ENCODE peak calls at places on chromosomes 12 and 14, in seven cellular contexts. Q is WERI-Rb-1, L is uterus, K is H7, U is vagina, I is mucosa of descending colon, H is dorsolateral prefrontal cortex. B is an unnamed sample.

GRCh38 chr14:77882098-77882497 is 82.2 kb downstream of the ADCK1 start:
- DNase-seq in Q (no peak), L (no peak), K (no peak), U (no peak), I (no peak), H (peak), B (no peak)

GRCh38 chr14:88937706-88938105 is 113.3 kb downstream of the TTC8 start:
- DNase-seq in Q (no peak), L (no peak), K (no peak), U (no peak), I (no peak), H (no peak), B (no peak)

GRCh38 chr14:101521306-101521935 is 39.9 kb upstream of the DIO3 start:
- DNase-seq in Q (no peak), L (no peak), K (no peak), U (no peak), I (no peak), H (no peak), B (no peak)

GRCh38 chr12:84911331-84912190 is 1.0 kb downstream of the SLC6A15 start:
- DNase-seq in Q (peak), L (peak), K (peak), U (peak), I (peak), H (peak), B (no peak)

GRCh38 chr14:55052259-55052930 is 948 bp downstream of the MAPK1IP1L start:
- DNase-seq in Q (no peak), L (no peak), K (no peak), U (no peak), I (no peak), H (no peak), B (no peak)

GRCh38 chr14:60565211-60565610 is 56.3 kb downstream of the SIX6 start:
- DNase-seq in Q (no peak), L (no peak), K (no peak), U (no peak), I (no peak), H (no peak), B (peak)

GRCh38 chr12:52191841-52192791 is at the start of gene KRT80:
- DNase-seq in Q (no peak), L (peak), K (peak), U (peak), I (peak), H (peak), B (peak)

GRCh38 chr14:61296707-61297502 is 15.8 kb upstream of the TMEM30B start:
- DNase-seq in Q (no peak), L (no peak), K (no peak), U (no peak), I (no peak), H (no peak), B (no peak)

GRCh38 chr14:92659765-92660561 is 88.5 kb downstream of the LGMN start:
- DNase-seq in Q (peak), L (no peak), K (no peak), U (no peak), I (no peak), H (no peak), B (no peak)

GRCh38 chr14:104434214-104435076 is 145.1 kb upstream of the C14orf180 start:
- DNase-seq in Q (no peak), L (no peak), K (no peak), U (peak), I (no peak), H (no peak), B (no peak)

GRCh38 chr14:101852785-101853184 is 91.3 kb downstream of the PPP2R5C start:
- DNase-seq in Q (no peak), L (no peak), K (no peak), U (no peak), I (no peak), H (no peak), B (no peak)

GRCh38 chr12:97568336-97569180 is 106.0 kb downstream of the RMST start:
- DNase-seq in Q (no peak), L (no peak), K (no peak), U (no peak), I (no peak), H (no peak), B (no peak)

GRCh38 chr14:26194816-26195215 is 403.0 kb downstream of the NOVA1 start:
- DNase-seq in Q (no peak), L (no peak), K (no peak), U (no peak), I (no peak), H (no peak), B (no peak)

GRCh38 chr12:96220902-96221301 is 26.7 kb downstream of the ELK3 start:
- DNase-seq in Q (no peak), L (no peak), K (no peak), U (no peak), I (no peak), H (no peak), B (no peak)

GRCh38 chr12:74317078-74317581 is 220.5 kb upstream of the ATXN7L3B start:
- DNase-seq in Q (peak), L (peak), K (peak), U (no peak), I (no peak), H (no peak), B (peak)

GRCh38 chr14:36967892-36968555 is 204.4 kb downstream of the SLC25A21 start:
- DNase-seq in Q (no peak), L (no peak), K (no peak), U (no peak), I (no peak), H (no peak), B (no peak)

GRCh38 chr12:71636704-71637115 is 26.9 kb downstream of the ZFC3H1 start:
- DNase-seq in Q (no peak), L (no peak), K (peak), U (no peak), I (no peak), H (no peak), B (peak)

GRCh38 chr12:17358850-17359249 is 731.1 kb downstream of the RERGL start:
- DNase-seq in Q (no peak), L (no peak), K (no peak), U (no peak), I (no peak), H (no peak), B (no peak)

GRCh38 chr14:51942971-51943370 is 46.4 kb upstream of the RTRAF start:
- DNase-seq in Q (no peak), L (no peak), K (no peak), U (no peak), I (no peak), H (no peak), B (no peak)

DNA sequence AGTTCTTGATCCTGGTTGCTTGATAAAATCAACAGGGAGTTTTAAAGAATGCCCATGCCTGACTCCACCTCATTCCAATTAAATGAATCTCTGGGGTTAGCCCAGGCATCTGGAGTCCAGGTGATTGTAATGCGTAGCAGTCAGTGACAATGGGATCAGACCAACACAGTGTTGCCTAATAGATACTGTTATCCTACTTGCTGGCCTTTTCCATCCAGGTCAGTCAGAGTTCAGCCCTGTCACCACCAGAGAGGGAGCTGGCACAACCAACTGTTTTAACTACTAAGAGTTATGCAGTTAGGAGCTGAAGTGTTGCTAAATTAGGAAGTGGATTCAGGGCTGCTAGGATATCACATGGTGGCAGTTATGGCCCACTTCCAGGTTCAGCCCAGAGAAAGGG is 107.1 kb downstream of the GPR135 start:
- DNase-seq in Q (no peak), L (no peak), K (peak), U (no peak), I (no peak), H (no peak), B (no peak)
- H3K4me3 ChIP-seq in Q (no peak), L (no peak), K (no peak), U (no peak), I (no peak), H (no peak), B (no peak)

DNA sequence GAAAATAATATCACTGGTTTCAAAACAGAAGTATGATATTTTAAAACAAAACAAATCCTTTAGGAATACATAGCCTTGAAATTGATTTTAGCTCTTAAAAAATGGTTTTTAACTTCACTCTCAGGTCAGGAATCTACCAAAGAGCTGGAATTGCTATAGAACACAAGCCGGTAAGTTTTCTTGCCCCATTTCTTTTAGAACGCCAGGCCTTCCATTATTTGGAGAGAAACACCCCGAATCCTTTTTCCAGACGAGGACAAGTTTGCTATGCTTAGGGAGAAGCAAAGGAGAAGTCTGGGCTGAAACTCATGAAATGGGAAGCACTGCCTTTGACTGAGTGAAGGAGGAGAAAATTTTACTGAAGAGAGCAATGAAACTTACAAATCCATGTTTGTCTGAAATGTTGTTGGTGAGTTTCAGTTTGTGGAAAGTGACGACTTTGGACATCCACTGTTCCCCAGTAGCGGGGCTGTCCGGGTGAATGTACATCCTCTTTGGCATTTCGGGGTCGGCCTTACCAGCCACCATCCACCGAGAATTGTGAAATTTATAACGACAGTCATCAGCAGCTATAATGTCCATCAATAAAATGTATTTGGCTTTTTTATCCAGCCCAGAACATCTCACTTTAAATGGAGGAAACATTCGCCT is 3.4 kb downstream of the TBX3 start:
- DNase-seq in Q (no peak), L (no peak), K (no peak), U (no peak), I (no peak), H (no peak), B (no peak)
- H3K4me3 ChIP-seq in Q (no peak), L (peak), K (no peak), U (peak), I (no peak), H (peak), B (peak)

GRCh38 chr12:122421815-122422737 is at the start of gene CLIP1:
- DNase-seq in Q (peak), L (peak), K (peak), U (no peak), I (peak), H (peak), B (no peak)

GRCh38 chr12:122421263-122421814 is 1.1 kb downstream of the CLIP1 start:
- DNase-seq in Q (peak), L (peak), K (no peak), U (no peak), I (peak), H (no peak), B (no peak)

GRCh38 chr12:122423258-122424165 is 1.0 kb upstream of the CLIP1 start:
- DNase-seq in Q (peak), L (no peak), K (peak), U (no peak), I (no peak), H (no peak), B (no peak)

GRCh38 chr12:122422769-122423257 is 344 bp upstream of the CLIP1 start:
- DNase-seq in Q (peak), L (peak), K (no peak), U (no peak), I (peak), H (no peak), B (no peak)

DNA sequence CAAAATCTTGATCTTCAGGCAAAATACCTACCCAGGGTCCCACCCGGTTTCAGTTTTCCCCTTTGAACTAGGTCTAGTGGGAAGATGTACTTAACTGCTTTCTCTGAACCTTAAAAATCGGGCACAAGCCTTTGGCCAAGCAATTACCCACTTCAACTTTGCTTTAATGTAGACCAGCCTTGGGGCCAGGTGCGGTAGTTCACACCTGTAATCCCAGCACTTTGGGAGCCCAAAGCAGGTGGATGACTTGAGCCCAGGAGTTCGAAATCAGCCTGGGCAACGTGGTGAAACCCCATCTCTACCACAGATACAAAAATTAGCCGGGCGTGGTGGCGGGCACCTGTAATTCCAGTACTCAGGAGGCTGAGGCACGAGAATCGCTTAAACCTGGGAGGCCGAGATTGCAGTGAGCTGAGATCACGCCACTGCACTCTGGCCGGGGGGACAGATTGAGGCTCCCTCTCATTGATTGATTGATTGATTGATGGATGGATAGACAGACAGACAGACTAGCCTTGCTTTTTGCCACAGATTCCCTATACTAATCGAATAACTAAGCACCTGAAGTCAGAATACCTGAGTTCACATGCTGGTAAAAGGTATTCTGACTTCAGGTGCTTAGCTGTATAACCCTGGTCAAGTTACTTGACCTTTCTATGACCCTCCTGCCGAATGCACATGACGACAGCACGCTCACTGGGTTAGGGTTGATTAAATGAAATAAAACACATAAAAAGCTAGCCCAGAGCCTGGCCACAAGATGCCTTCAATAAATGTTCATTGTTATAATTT is 1.8 kb downstream of the CLIP1 start:
- DNase-seq in Q (no peak), L (no peak), K (no peak), U (no peak), I (no peak), H (no peak), B (no peak)
- H3K4me3 ChIP-seq in Q (no peak), L (peak), K (no peak), U (peak), I (no peak), H (peak), B (peak)

GRCh38 chr12:131230340-131231099 is 276.8 kb downstream of the ADGRD1 start:
- DNase-seq in Q (peak), L (no peak), K (peak), U (no peak), I (no peak), H (no peak), B (no peak)
- H3K4me3 ChIP-seq in Q (peak), L (no peak), K (no peak), U (no peak), I (no peak), H (no peak), B (no peak)

DNA sequence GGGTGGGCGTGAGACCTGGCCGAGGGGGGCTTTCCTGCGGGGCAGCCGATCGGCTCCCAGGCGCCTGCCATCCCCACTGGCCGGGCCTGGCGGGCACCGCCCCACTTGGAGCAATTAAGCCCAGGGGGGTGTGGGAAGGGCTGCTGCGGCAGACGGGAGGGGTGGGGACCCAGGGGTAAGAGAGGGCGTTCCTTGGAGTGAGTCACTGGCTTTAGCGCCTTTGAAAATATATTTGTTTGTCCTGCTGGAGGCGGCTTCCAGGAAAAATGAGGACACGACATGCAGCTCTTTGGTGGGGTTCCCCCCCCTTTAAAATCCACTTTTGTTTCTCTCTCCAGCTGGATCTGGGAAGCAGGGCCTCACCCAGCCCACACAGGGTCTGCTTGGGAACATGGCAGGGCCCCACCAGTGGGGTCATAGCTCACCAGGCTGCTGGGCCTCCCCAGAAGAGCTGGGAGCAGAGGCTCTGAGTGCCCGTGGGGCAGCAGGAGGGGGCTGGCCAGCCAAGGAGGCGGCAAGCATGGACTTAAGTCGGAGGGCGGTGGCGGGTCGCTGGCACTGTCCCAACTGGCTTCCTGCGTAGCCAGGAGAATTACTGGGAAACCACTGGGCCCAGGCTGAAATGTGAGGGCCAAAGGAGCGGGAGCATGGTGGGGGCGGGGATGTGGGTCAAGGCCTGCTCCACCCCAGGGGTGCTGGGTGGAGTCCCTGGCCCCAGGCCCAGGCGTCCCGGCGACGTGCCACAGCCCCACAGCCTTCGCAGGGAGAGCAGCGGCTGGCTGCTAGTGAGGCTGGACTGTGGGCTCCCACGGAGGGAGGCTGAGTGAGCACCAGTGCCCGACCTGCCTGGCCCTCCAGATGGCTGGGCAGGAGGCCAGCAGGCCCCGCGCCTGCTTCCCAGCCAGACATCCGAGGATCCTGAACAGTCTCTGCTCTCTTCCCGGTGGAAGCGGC is 128.0 kb downstream of the RFLNA start:
- DNase-seq in Q (peak), L (peak), K (peak), U (peak), I (peak), H (peak), B (peak)
- H3K4me3 ChIP-seq in Q (peak), L (no peak), K (no peak), U (peak), I (no peak), H (no peak), B (no peak)